ENCODE peak calls at places on chromosome X, in five cellular contexts. B is globus pallidus, N is RCC 7860, E is choroid plexus epithelial cell, P is NCI-H1092. X is an unnamed sample.

GRCh38 chrX:129825746-129826505 is 17.8 kb downstream of the ZDHHC9 start:
- DNase-seq in E (no peak), B (no peak), P (no peak), N (no peak), X (no peak)

GRCh38 chrX:154329284-154329683 is 33.7 kb downstream of the TKTL1 start:
- DNase-seq in P (peak), B (no peak), E (no peak), N (no peak), X (no peak)

GRCh38 chrX:129462707-129463106 is 60.6 kb downstream of the SMARCA1 start:
- DNase-seq in B (no peak), P (no peak), E (no peak), N (no peak), X (no peak)

GRCh38 chrX:68719904-68720614 is 72.6 kb downstream of the STARD8 start:
- DNase-seq in E (peak), B (no peak), P (no peak), N (no peak), X (no peak)

GRCh38 chrX:100410901-100411801 is 1.1 kb upstream of the PCDH19 start:
- DNase-seq in B (no peak), E (no peak), P (no peak), N (no peak), X (no peak)

GRCh38 chrX:24023972-24024664 is 2.9 kb downstream of the KLHL15 start:
- DNase-seq in E (peak), P (no peak), N (no peak), B (peak), X (peak)

GRCh38 chrX:119042040-119042439 is 30.8 kb upstream of the CT47C1 start:
- DNase-seq in N (no peak), B (no peak), E (no peak), P (no peak), X (no peak)

GRCh38 chrX:133535066-133535465 is 119.8 kb upstream of the GPC4 start:
- DNase-seq in N (no peak), B (no peak), P (no peak), E (no peak), X (no peak)

GRCh38 chrX:54825716-54826428 is 18.3 kb downstream of the MAGED2 start:
- DNase-seq in P (no peak), B (no peak), N (no peak), E (no peak), X (no peak)

GRCh38 chrX:8341814-8342590 is 122.6 kb upstream of the VCX3B start:
- DNase-seq in P (no peak), E (no peak), N (peak), B (no peak), X (peak)

GRCh38 chrX:137565921-137566745 is at the start of gene ZIC3:
- DNase-seq in N (no peak), B (peak), P (peak), E (peak), X (peak)

GRCh38 chrX:138885886-138886285 is 174.4 kb upstream of the FGF13 start:
- DNase-seq in B (no peak), P (no peak), E (peak), N (no peak), X (no peak)

GRCh38 chrX:66635360-66635759 is 3.5 kb downstream of the EDA2R start:
- DNase-seq in N (peak), E (peak), P (no peak), B (no peak), X (no peak)

GRCh38 chrX:6228720-6229119 is at the start of gene NLGN4X:
- DNase-seq in P (peak), B (peak), E (no peak), N (no peak), X (no peak)

GRCh38 chrX:39907964-39908616 is 189.7 kb downstream of the BCOR start:
- DNase-seq in E (peak), B (peak), P (no peak), N (peak), X (peak)

GRCh38 chrX:14598330-14598729 is 69.0 kb downstream of the GLRA2 start:
- DNase-seq in B (no peak), E (no peak), P (no peak), N (no peak), X (no peak)

GRCh38 chrX:24178441-24178840 is 28.9 kb downstream of the ZFX start:
- DNase-seq in E (no peak), P (no peak), B (no peak), N (no peak), X (no peak)

GRCh38 chrX:148960060-148960459 is 459.6 kb downstream of the AFF2 start:
- DNase-seq in B (no peak), P (no peak), E (peak), N (no peak), X (no peak)

GRCh38 chrX:153687121-153688039 is at the start of gene SLC6A8:
- DNase-seq in P (peak), E (peak), N (peak), B (peak), X (peak)

GRCh38 chrX:47278684-47279083 is 45.9 kb downstream of the USP11 start:
- DNase-seq in N (peak), P (no peak), B (no peak), E (peak), X (no peak)

GRCh38 chrX:27918799-27919198 is 62.5 kb downstream of the DCAF8L1 start:
- DNase-seq in N (no peak), P (no peak), E (peak), B (no peak), X (peak)